ENCODE peak calls at places on chromosomes 2 and 18, in eight cellular contexts. M, J, A, Y, K, Q, D and U are unnamed samples.

GRCh38 chr18:21074336-21075323 is 37.0 kb downstream of the ROCK1 start:
- DNase-seq in M (no peak), J (peak), A (no peak), Y (no peak), K (no peak), Q (no peak), D (peak), U (peak)

GRCh38 chr2:97936199-97936598 is 59.5 kb downstream of the TMEM131 start:
- DNase-seq in M (no peak), J (peak), A (no peak), Y (no peak), K (no peak), Q (peak), D (no peak), U (peak)

GRCh38 chr2:169561364-169561763 is 12.3 kb downstream of the FASTKD1 start:
- DNase-seq in M (no peak), J (no peak), A (no peak), Y (no peak), K (no peak), Q (no peak), D (no peak), U (no peak)

GRCh38 chr2:155060906-155061305 is 362.4 kb downstream of the KCNJ3 start:
- DNase-seq in M (no peak), J (no peak), A (no peak), Y (no peak), K (no peak), Q (no peak), D (no peak), U (no peak)

GRCh38 chr2:176136375-176137248 is 7.1 kb downstream of the HOXD8 start:
- DNase-seq in M (no peak), J (no peak), A (peak), Y (no peak), K (no peak), Q (peak), D (peak), U (no peak)

GRCh38 chr2:72142743-72143440 is 4.8 kb downstream of the CYP26B1 start:
- DNase-seq in M (peak), J (peak), A (no peak), Y (peak), K (peak), Q (peak), D (no peak), U (no peak)

GRCh38 chr2:6877402-6878305 is at the start of gene RSAD2:
- DNase-seq in M (no peak), J (no peak), A (no peak), Y (peak), K (peak), Q (peak), D (peak), U (peak)

GRCh38 chr18:54742654-54743053 is 85.6 kb upstream of the RAB27B start:
- DNase-seq in M (no peak), J (no peak), A (no peak), Y (no peak), K (no peak), Q (no peak), D (peak), U (peak)

GRCh38 chr2:33209976-33210375 is 263.2 kb downstream of the LTBP1 start:
- DNase-seq in M (no peak), J (no peak), A (no peak), Y (no peak), K (no peak), Q (no peak), D (peak), U (peak)

GRCh38 chr2:236663267-236663666 is 93.6 kb downstream of the ACKR3 start:
- DNase-seq in M (no peak), J (no peak), A (no peak), Y (no peak), K (no peak), Q (no peak), D (no peak), U (no peak)

GRCh38 chr2:240925576-240926515 is 19.7 kb downstream of the CROCC2 start:
- DNase-seq in M (no peak), J (peak), A (peak), Y (no peak), K (peak), Q (peak), D (no peak), U (no peak)